ENCODE peak calls at places on chromosomes 11 and 22, in five cellular contexts. C is PC-3, W is HCT116, T is hepatocyte, X is GM23338. P is an unnamed sample.

GRCh38 chr11:57490456-57491248 is 24.9 kb downstream of the SLC43A1 start:
- DNase-seq in W (no peak), X (no peak), T (no peak), C (peak; percentile 23), P (no peak)

GRCh38 chr22:39814899-39815298 is 78.7 kb downstream of the ENTHD1 start:
- DNase-seq in W (no peak), X (no peak), T (no peak), C (peak; percentile 35), P (no peak)

GRCh38 chr11:71094296-71095077 is 157.9 kb downstream of the SHANK2 start:
- DNase-seq in T (no peak), X (no peak), C (no peak), W (no peak), P (no peak)

GRCh38 chr11:122617297-122617696 is 38.2 kb upstream of the UBASH3B start:
- DNase-seq in C (peak; percentile 77), T (peak; percentile 24), X (no peak), W (no peak), P (peak; percentile 62)

GRCh38 chr11:123519055-123519796 is 89.2 kb downstream of the GRAMD1B start:
- DNase-seq in X (peak; percentile 26), W (peak; percentile 7), C (peak; percentile 81), T (no peak), P (peak; percentile 59)

GRCh38 chr11:119436715-119437114 is 13.7 kb upstream of the THY1 start:
- DNase-seq in T (no peak), C (no peak), X (no peak), W (no peak), P (no peak)

GRCh38 chr11:1559103-1559951 is 12.7 kb downstream of the DUSP8 start:
- DNase-seq in C (peak; percentile 92), X (peak; percentile 84), T (peak; percentile 67), W (no peak), P (peak; percentile 79)

GRCh38 chr11:61054927-61055562 is 47.2 kb upstream of the CD5 start:
- DNase-seq in X (no peak), T (no peak), W (no peak), C (no peak), P (no peak)

GRCh38 chr11:12526789-12527188 is 147.4 kb upstream of the TEAD1 start:
- DNase-seq in T (no peak), C (peak; percentile 28), W (no peak), X (no peak), P (no peak)

GRCh38 chr11:82995754-82996398 is 75.8 kb downstream of the RAB30 start:
- DNase-seq in X (no peak), T (no peak), W (no peak), C (no peak), P (no peak)

GRCh38 chr11:636511-637332 is at the start of gene DRD4:
- DNase-seq in X (peak; percentile 65), C (no peak), T (peak; percentile 66), W (no peak), P (no peak)

GRCh38 chr22:35330258-35330861 is 30.7 kb downstream of the TOM1 start:
- DNase-seq in T (peak; percentile 73), C (peak; percentile 16), W (no peak), X (no peak), P (no peak)

GRCh38 chr11:86495341-86495740 is 120.7 kb downstream of the CCDC81 start:
- DNase-seq in T (no peak), X (no peak), W (no peak), C (no peak), P (no peak)

GRCh38 chr22:38075961-38076360 is 8.0 kb downstream of the SLC16A8 start:
- DNase-seq in C (no peak), X (no peak), T (no peak), W (no peak), P (no peak)
- TF ChIP-seq CTCF in C (no peak), X (no peak), T (no peak), W (no peak), P (no peak)

GRCh38 chr11:8082391-8083087 is 1.5 kb downstream of the TUB start:
- DNase-seq in C (no peak), X (peak; percentile 64), W (no peak), T (peak; percentile 67), P (no peak)

GRCh38 chr11:8080069-8080670 is 841 bp upstream of the TUB start:
- DNase-seq in W (no peak), T (no peak), X (no peak), C (no peak), P (no peak)

GRCh38 chr11:8079111-8079675 is 1.8 kb upstream of the TUB start:
- DNase-seq in C (no peak), W (no peak), T (no peak), X (no peak), P (no peak)

GRCh38 chr11:8081591-8082021 is 595 bp downstream of the TUB start:
- DNase-seq in W (no peak), C (no peak), T (peak; percentile 19), X (no peak), P (no peak)

GRCh38 chr11:8080674-8081590 is at the start of gene TUB:
- DNase-seq in W (no peak), X (peak; percentile 86), T (peak; percentile 67), C (no peak), P (no peak)
- TF ChIP-seq EZH2 in W (no peak), X (no peak), T (no peak), C (no peak), P (no peak)

GRCh38 chr11:14184548-14184947 is 174.4 kb downstream of the RRAS2 start:
- DNase-seq in T (no peak), W (no peak), X (no peak), C (no peak), P (no peak)

GRCh38 chr11:14182833-14183340 is 176.1 kb downstream of the RRAS2 start:
- DNase-seq in W (no peak), T (no peak), C (no peak), X (no peak), P (no peak)

GRCh38 chr11:14183973-14184372 is 175.0 kb downstream of the RRAS2 start:
- DNase-seq in C (no peak), X (no peak), T (no peak), W (no peak), P (no peak)

GRCh38 chr11:14179126-14179820 is 179.7 kb downstream of the RRAS2 start:
- DNase-seq in W (no peak), T (peak; percentile 11), X (no peak), C (no peak), P (no peak)
- H3K9me2 ChIP-seq in W (no peaks in the 10 kb centered on the region), T (no peaks in the 10 kb centered on the region), X (peaks cover 4% of the 10 kb centered on the region), C (no peaks in the 10 kb centered on the region), P (no peaks in the 10 kb centered on the region)

GRCh38 chr22:30423296-30423958 is 2.1 kb upstream of the MTFP1 start:
- DNase-seq in T (peak; percentile 69), W (no peak), C (no peak), X (peak; percentile 87), P (no peak)
- TF ChIP-seq CTCF in T (no peak), W (no peak), C (no peak), X (no peak), P (no peak)

GRCh38 chr11:28963189-28963588 is 855.0 kb downstream of the METTL15 start:
- DNase-seq in W (no peak), C (peak; percentile 37), T (no peak), X (no peak), P (no peak)
- TF ChIP-seq EZH2 in W (no peak), C (no peak), T (no peak), X (no peak), P (no peak)

GRCh38 chr11:65103476-65103875 is 7.5 kb downstream of the VPS51 start:
- DNase-seq in C (no peak), T (no peak), W (no peak), X (no peak), P (no peak)
- H3K9me2 ChIP-seq in C (no peaks in the 10 kb centered on the region), T (no peaks in the 10 kb centered on the region), W (no peaks in the 10 kb centered on the region), X (no peaks in the 10 kb centered on the region), P (no peaks in the 10 kb centered on the region)

GRCh38 chr11:126990716-126991480 is 9.7 kb downstream of the KIRREL3 start:
- DNase-seq in T (no peak), W (no peak), X (no peak), C (no peak), P (no peak)
- TF ChIP-seq CTCF in T (no peak), W (no peak), X (no peak), C (peak; percentile 18), P (peak; percentile 7)

DNA sequence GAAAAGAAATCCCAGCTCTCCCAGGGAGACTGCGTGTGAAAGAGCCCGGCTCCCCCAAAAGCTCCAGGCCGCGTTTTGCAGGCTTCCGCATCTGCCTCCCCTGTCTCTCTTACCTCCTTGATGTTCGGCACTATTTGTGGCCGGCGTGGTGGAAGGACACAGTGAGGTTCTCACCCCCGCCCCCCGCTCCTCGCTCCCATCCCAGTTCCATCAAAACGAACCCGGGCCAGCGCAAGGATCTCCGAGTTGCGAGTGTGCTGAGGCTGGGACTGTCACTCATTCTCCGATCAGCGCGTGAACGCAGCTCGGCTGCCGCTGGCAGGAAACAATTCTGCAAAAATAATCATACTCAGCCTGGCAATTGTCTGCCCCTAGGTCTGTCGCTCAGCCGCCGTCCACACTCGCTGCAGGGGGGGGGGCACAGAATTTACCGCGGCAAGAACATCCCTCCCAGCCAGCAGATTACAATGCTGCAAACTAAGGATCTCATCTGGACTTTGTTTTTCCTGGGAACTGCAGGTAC is at the start of gene NCAM1:
- DNase-seq in T (peak; percentile 83), W (peak; percentile 67), C (peak; percentile 23), X (peak; percentile 98), P (peak; percentile 18)
- TF ChIP-seq EZH2 in T (no peak), W (no peak), C (no peak), X (no peak), P (no peak)